ENCODE peak calls at places on chromosome 12, in nine cellular contexts. G, T, K, A, R, Y, C, O and Z are unnamed samples.

GRCh38 chr12:12683725-12684124 is 12.3 kb downstream of the GPR19 start:
- DNase-seq in T (no peak), A (no peak), R (no peak), O (no peak), G (no peak), K (no peak), Y (no peak), C (no peak), Z (no peak)

GRCh38 chr12:123946152-123946515 is 26.5 kb downstream of the CCDC92 start:
- DNase-seq in O (no peak), R (no peak), Y (no peak), G (no peak), T (no peak), A (no peak), K (no peak), C (no peak), Z (no peak)

GRCh38 chr12:40033260-40033649 is 72.6 kb downstream of the SLC2A13 start:
- DNase-seq in C (no peak), G (no peak), Y (no peak), A (no peak), T (peak; percentile 70), O (no peak), R (peak; percentile 24), K (no peak), Z (no peak)

GRCh38 chr12:46435625-46436024 is 63.1 kb upstream of the SLC38A2 start:
- DNase-seq in K (no peak), C (no peak), O (no peak), G (no peak), T (no peak), R (no peak), A (no peak), Y (no peak), Z (no peak)

GRCh38 chr12:94987806-94988205 is 15.7 kb downstream of the NDUFA12 start:
- DNase-seq in K (no peak), C (no peak), T (no peak), Y (no peak), O (no peak), R (no peak), G (no peak), A (no peak), Z (peak; percentile 8)

GRCh38 chr12:54059668-54060067 is 6.0 kb downstream of the HOXC4 start:
- DNase-seq in R (no peak), O (no peak), K (no peak), T (no peak), G (no peak), C (no peak), A (no peak), Y (no peak), Z (no peak)

GRCh38 chr12:52871291-52871961 is 22.6 kb upstream of the KRT78 start:
- DNase-seq in G (no peak), Y (no peak), T (peak; percentile 83), R (no peak), O (no peak), A (peak; percentile 66), K (peak; percentile 73), C (no peak), Z (peak; percentile 76)

GRCh38 chr12:76346798-76347420 is 1.3 kb downstream of the BBS10 start:
- DNase-seq in T (no peak), R (no peak), G (no peak), O (peak; percentile 15), A (peak; percentile 82), C (peak; percentile 63), K (peak; percentile 79), Y (peak; percentile 55), Z (peak; percentile 73)

GRCh38 chr12:33427071-33427470 is 12.5 kb downstream of the SYT10 start:
- DNase-seq in O (no peak), T (no peak), K (no peak), C (peak; percentile 23), G (no peak), A (no peak), Y (peak; percentile 53), R (no peak), Z (no peak)

GRCh38 chr12:53538209-53538689 is 31.0 kb upstream of the NPFF start:
- DNase-seq in G (no peak), T (no peak), A (peak; percentile 94), K (peak; percentile 68), Y (no peak), R (peak; percentile 19), O (no peak), C (no peak), Z (peak; percentile 56)

GRCh38 chr12:14567311-14568195 is at the start of gene PLBD1:
- DNase-seq in O (no peak), A (peak; percentile 43), Y (peak; percentile 46), T (peak; percentile 86), K (no peak), C (peak; percentile 46), G (peak; percentile 91), R (peak; percentile 82), Z (peak; percentile 29)

GRCh38 chr12:49061157-49061650 is 610 bp upstream of the KMT2D start:
- DNase-seq in O (no peak), Y (no peak), C (no peak), R (no peak), K (no peak), A (no peak), T (no peak), G (peak; percentile 22), Z (no peak)

GRCh38 chr12:128813392-128813791 is 10.4 kb downstream of the SLC15A4 start:
- DNase-seq in C (no peak), T (no peak), G (no peak), Y (no peak), K (no peak), R (no peak), O (no peak), A (no peak), Z (peak; percentile 18)

GRCh38 chr12:56839489-56840442 is 76.6 kb downstream of the HSD17B6 start:
- DNase-seq in G (peak; percentile 27), T (no peak), K (peak; percentile 9), R (no peak), Y (peak; percentile 67), O (peak; percentile 57), A (peak; percentile 55), C (peak; percentile 39), Z (peak; percentile 4)

GRCh38 chr12:127926004-127926403 is 341.0 kb upstream of the TMEM132C start:
- DNase-seq in A (peak; percentile 14), G (peak; percentile 32), K (no peak), Y (peak; percentile 81), R (no peak), C (no peak), T (no peak), O (peak; percentile 33), Z (peak; percentile 60)

DNA sequence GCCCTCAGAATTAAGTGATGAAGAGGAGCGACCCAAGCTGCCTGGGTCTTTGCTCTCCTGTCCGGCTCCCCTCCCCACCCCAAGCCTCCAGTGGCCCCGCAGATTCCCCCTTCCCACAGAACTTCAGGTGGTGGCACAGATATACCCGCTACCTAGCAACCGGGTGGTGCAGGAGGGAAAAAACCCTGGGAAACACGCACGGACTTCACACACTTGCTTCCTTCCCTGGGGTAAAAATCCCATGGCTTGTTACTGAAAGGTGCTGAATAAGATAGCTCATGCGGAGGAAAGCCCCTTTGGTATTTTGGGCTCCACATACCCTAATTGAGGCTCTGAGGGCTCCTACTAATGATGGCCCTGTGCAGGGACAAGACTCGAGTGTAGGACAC is 813 bp upstream of the RIMBP2 start:
- DNase-seq in A (no peak), O (no peak), Y (no peak), R (no peak), T (no peak), C (no peak), K (no peak), G (no peak), Z (no peak)
- H3K4me3 ChIP-seq in A (no peak overlapping the region), O (peak overlapping the region; percentile 95), Y (peak overlapping the region; percentile 33), R (no peak overlapping the region), T (no peak overlapping the region), C (no peak overlapping the region), K (no peak overlapping the region), G (no peak overlapping the region), Z (no peak overlapping the region)

DNA sequence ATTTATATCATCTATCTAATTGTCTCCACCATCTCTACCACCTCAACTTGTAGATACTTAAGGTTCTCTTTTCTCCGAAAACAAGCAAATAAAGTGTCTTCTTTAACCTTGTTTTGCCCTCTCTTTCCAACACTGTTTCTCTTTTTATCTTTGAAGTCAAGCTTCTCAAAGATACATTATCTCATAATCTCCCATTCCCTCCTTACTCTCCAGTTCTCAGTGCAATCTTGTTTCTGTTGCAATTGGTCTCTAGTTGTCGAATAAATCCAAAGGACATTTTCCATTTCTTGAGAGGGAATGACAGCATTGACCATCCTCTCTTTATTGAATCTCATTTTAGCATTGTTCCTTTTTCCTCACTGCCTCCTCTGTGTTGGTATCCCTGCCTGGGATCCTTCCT is 383.3 kb downstream of the SOX5 start:
- DNase-seq in T (no peak), C (no peak), Y (no peak), R (no peak), G (no peak), K (no peak), A (no peak), O (no peak), Z (no peak)
- TF ChIP-seq CTCF in T (no peak), C (no peak), Y (no peak), R (no peak), G (no peak), K (no peak), A (no peak), O (no peak), Z (no peak)

GRCh38 chr12:108832208-108832607 is 25.2 kb downstream of the SSH1 start:
- DNase-seq in K (no peak), G (no peak), O (no peak), Y (no peak), T (no peak), A (no peak), C (no peak), R (no peak), Z (peak; percentile 40)

GRCh38 chr12:108831309-108831991 is 25.9 kb downstream of the SSH1 start:
- DNase-seq in O (no peak), T (no peak), R (no peak), G (no peak), C (no peak), A (no peak), Y (no peak), K (no peak), Z (no peak)

GRCh38 chr12:108833355-108833733 is 24.0 kb downstream of the SSH1 start:
- DNase-seq in R (no peak), O (no peak), G (peak; percentile 81), C (no peak), A (peak; percentile 91), Y (peak; percentile 49), T (no peak), K (peak; percentile 90), Z (peak; percentile 89)

GRCh38 chr12:108833757-108834472 is 23.5 kb downstream of the SSH1 start:
- DNase-seq in Y (no peak), R (no peak), O (no peak), K (peak; percentile 83), A (peak; percentile 87), C (no peak), T (peak; percentile 86), G (peak; percentile 86), Z (peak; percentile 80)

GRCh38 chr12:108832730-108833354 is 24.5 kb downstream of the SSH1 start:
- DNase-seq in C (no peak), K (peak; percentile 91), T (no peak), G (no peak), R (no peak), A (peak; percentile 95), O (no peak), Y (peak; percentile 39), Z (peak; percentile 93)
- H3K4me3 ChIP-seq in C (no peak overlapping the region), K (no peak overlapping the region), T (no peak overlapping the region), G (peak overlapping the region; percentile 32), R (no peak overlapping the region), A (peak overlapping the region; percentile 17), O (no peak overlapping the region), Y (no peak overlapping the region), Z (no peak overlapping the region)

DNA sequence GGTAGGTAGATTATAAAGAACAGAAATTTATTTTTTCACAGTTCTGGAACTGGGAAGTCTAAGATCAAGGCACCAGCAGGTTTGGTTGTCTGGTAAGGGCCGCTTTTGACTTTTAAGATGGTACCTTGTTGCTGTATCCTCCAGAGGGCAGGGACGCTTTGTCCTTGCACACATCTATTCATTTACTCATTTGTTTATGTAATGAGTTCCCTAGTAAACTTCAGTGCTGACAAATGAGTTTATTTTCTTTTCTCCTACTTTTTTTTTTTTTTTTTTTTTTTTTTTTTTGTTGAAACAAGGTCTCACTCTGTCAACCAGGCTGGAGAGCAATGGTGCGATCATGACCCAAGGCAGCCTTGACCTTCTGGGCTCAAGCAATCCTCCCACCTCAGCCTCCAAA is 195.7 kb downstream of the FBXL14 start:
- DNase-seq in G (no peak), K (peak; percentile 67), Y (no peak), A (peak; percentile 22), C (no peak), T (no peak), R (no peak), O (no peak), Z (peak; percentile 12)
- TF ChIP-seq CTCF in G (no peak), K (peak; percentile 44), Y (no peak), A (no peak), C (no peak), T (no peak), R (no peak), O (no peak), Z (no peak)